ENCODE peak calls at places on chromosomes 6 and 20, in eight cellular contexts. R is cardiac fibroblast; Y is stimulated activated CD4-positive, alpha-beta T cell treated with anti-CD3 and anti-CD28 coated beads, Interleukin-4, amount 100 ng/mL, for 24 hours; Q is CD8-positive, alpha-beta T cell; C is neural progenitor cell; A is midbrain; K is GDM1; O is neural crest cell. Z is an unnamed sample.
A peak's percentile ranks its signal among the peaks of the same experiment; 100 is the strongest.

GRCh38 chr6:7004581-7005297 is 103.0 kb upstream of the RREB1 start:
- DNase-seq in R (peak; percentile 33), Y (no peak), Q (no peak), C (no peak), A (no peak), K (no peak), O (no peak), Z (no peak)

GRCh38 chr6:101392561-101393230 is 812 bp upstream of the GRIK2 start:
- DNase-seq in R (no peak), Y (no peak), Q (no peak), C (no peak), A (no peak), K (no peak), O (no peak), Z (no peak)

GRCh38 chr6:140201787-140202458 is 827.5 kb upstream of the CITED2 start:
- DNase-seq in R (peak; percentile 9), Y (no peak), Q (no peak), C (no peak), A (no peak), K (no peak), O (no peak), Z (no peak)

GRCh38 chr6:109769213-109769612 is 78.1 kb downstream of the FIG4 start:
- DNase-seq in R (no peak), Y (no peak), Q (no peak), C (no peak), A (no peak), K (no peak), O (no peak), Z (no peak)

GRCh38 chr6:13406781-13407180 is 78.4 kb upstream of the TBC1D7 start:
- DNase-seq in R (peak; percentile 60), Y (no peak), Q (no peak), C (no peak), A (peak; percentile 50), K (no peak), O (no peak), Z (no peak)

GRCh38 chr20:10758446-10758845 is 84.6 kb upstream of the JAG1 start:
- DNase-seq in R (peak; percentile 73), Y (no peak), Q (no peak), C (no peak), A (no peak), K (no peak), O (no peak), Z (peak; percentile 66)

GRCh38 chr6:156617376-156617775 is 159.8 kb upstream of the ARID1B start:
- DNase-seq in R (peak; percentile 39), Y (no peak), Q (no peak), C (no peak), A (no peak), K (no peak), O (no peak), Z (peak; percentile 24)

GRCh38 chr6:75116946-75117345 is 88.9 kb downstream of the COL12A1 start:
- DNase-seq in R (peak; percentile 55), Y (no peak), Q (no peak), C (no peak), A (no peak), K (no peak), O (no peak), Z (no peak)

GRCh38 chr6:13229205-13230085 is 98.9 kb downstream of the TBC1D7 start:
- DNase-seq in R (peak; percentile 31), Y (no peak), Q (peak; percentile 55), C (peak; percentile 22), A (no peak), K (no peak), O (no peak), Z (no peak)

GRCh38 chr6:44471271-44471981 is 83.9 kb downstream of the CDC5L start:
- DNase-seq in R (no peak), Y (no peak), Q (peak; percentile 43), C (no peak), A (no peak), K (no peak), O (no peak), Z (no peak)

GRCh38 chr6:149864578-149865535 is 698 bp upstream of the LRP11 start:
- DNase-seq in R (peak; percentile 85), Y (peak; percentile 27), Q (peak; percentile 51), C (peak; percentile 60), A (peak; percentile 70), K (peak; percentile 17), O (peak; percentile 20), Z (peak; percentile 84)

GRCh38 chr20:363319-364078 is 16.6 kb downstream of the NRSN2 start:
- DNase-seq in R (no peak), Y (no peak), Q (no peak), C (no peak), A (no peak), K (no peak), O (no peak), Z (peak; percentile 26)

GRCh38 chr20:37343212-37343993 is 2.5 kb upstream of the SRC start:
- DNase-seq in R (no peak), Y (no peak), Q (no peak), C (no peak), A (no peak), K (no peak), O (no peak), Z (no peak)

GRCh38 chr6:24951831-24952299 is 16.1 kb upstream of the RIPOR2 start:
- DNase-seq in R (no peak), Y (no peak), Q (peak; percentile 73), C (no peak), A (no peak), K (peak; percentile 72), O (no peak), Z (no peak)

GRCh38 chr6:217048-217659 is 75.1 kb upstream of the DUSP22 start:
- DNase-seq in R (no peak), Y (peak; percentile 33), Q (no peak), C (peak; percentile 54), A (no peak), K (no peak), O (peak; percentile 32), Z (peak; percentile 40)

GRCh38 chr6:82072771-82073170 is 174.8 kb downstream of the IBTK start:
- DNase-seq in R (peak; percentile 66), Y (no peak), Q (no peak), C (no peak), A (no peak), K (no peak), O (no peak), Z (no peak)

GRCh38 chr20:42179768-42180167 is 561.6 kb upstream of the CHD6 start:
- DNase-seq in R (peak; percentile 18), Y (no peak), Q (no peak), C (peak; percentile 64), A (no peak), K (no peak), O (peak; percentile 40), Z (no peak)

GRCh38 chr6:72271531-72271930 is 350.3 kb upstream of the KCNQ5 start:
- DNase-seq in R (no peak), Y (no peak), Q (no peak), C (no peak), A (no peak), K (no peak), O (no peak), Z (no peak)

GRCh38 chr20:4130404-4131189 is 115.2 kb upstream of the RNF24 start:
- DNase-seq in R (peak; percentile 76), Y (peak; percentile 54), Q (no peak), C (no peak), A (no peak), K (no peak), O (no peak), Z (peak; percentile 64)

GRCh38 chr6:87350516-87350915 is 5.9 kb downstream of the C6orf163 start:
- DNase-seq in R (peak; percentile 44), Y (no peak), Q (no peak), C (no peak), A (no peak), K (no peak), O (no peak), Z (no peak)

GRCh38 chr20:7392551-7392950 is 547.7 kb downstream of the HAO1 start:
- DNase-seq in R (peak; percentile 45), Y (no peak), Q (no peak), C (no peak), A (no peak), K (no peak), O (no peak), Z (peak; percentile 75)

GRCh38 chr6:48233063-48233462 is 122.1 kb upstream of the PTCHD4 start:
- DNase-seq in R (no peak), Y (no peak), Q (no peak), C (no peak), A (no peak), K (no peak), O (no peak), Z (no peak)

GRCh38 chr6:17714879-17715860 is 8.4 kb upstream of the NUP153 start:
- DNase-seq in R (peak; percentile 93), Y (peak; percentile 48), Q (no peak), C (no peak), A (no peak), K (no peak), O (no peak), Z (peak; percentile 85)

GRCh38 chr6:93079061-93079460 is 340.3 kb downstream of the EPHA7 start:
- DNase-seq in R (no peak), Y (no peak), Q (no peak), C (no peak), A (no peak), K (no peak), O (no peak), Z (no peak)

GRCh38 chr20:57526067-57526884 is 1.3 kb upstream of the CTCFL start:
- DNase-seq in R (no peak), Y (no peak), Q (no peak), C (peak; percentile 28), A (no peak), K (no peak), O (no peak), Z (peak; percentile 15)

GRCh38 chr6:89034586-89035251 is 45.8 kb upstream of the PNRC1 start:
- DNase-seq in R (peak; percentile 97), Y (no peak), Q (no peak), C (peak; percentile 20), A (peak; percentile 23), K (no peak), O (no peak), Z (no peak)

GRCh38 chr6:166202321-166202733 is 34.7 kb upstream of the TBXT start:
- DNase-seq in R (no peak), Y (no peak), Q (no peak), C (no peak), A (no peak), K (no peak), O (no peak), Z (no peak)

GRCh38 chr6:35258858-35259193 is 709 bp upstream of the ZNF76 start:
- DNase-seq in R (no peak), Y (no peak), Q (no peak), C (no peak), A (peak; percentile 35), K (no peak), O (peak; percentile 41), Z (peak; percentile 69)

GRCh38 chr20:23920408-23920780 is 40.8 kb upstream of the CST5 start:
- DNase-seq in R (no peak), Y (no peak), Q (no peak), C (no peak), A (no peak), K (no peak), O (no peak), Z (no peak)

GRCh38 chr6:2938632-2939083 is 32.7 kb downstream of the SERPINB6 start:
- DNase-seq in R (peak; percentile 43), Y (no peak), Q (no peak), C (no peak), A (no peak), K (no peak), O (no peak), Z (no peak)

GRCh38 chr6:42774201-42774600 is 7.7 kb upstream of the BICRAL start:
- DNase-seq in R (no peak), Y (peak; percentile 40), Q (no peak), C (no peak), A (no peak), K (no peak), O (no peak), Z (no peak)

GRCh38 chr20:47352332-47353223 is 3.9 kb downstream of the ZMYND8 start:
- DNase-seq in R (peak; percentile 67), Y (no peak), Q (no peak), C (peak; percentile 69), A (peak; percentile 81), K (no peak), O (no peak), Z (peak; percentile 76)

GRCh38 chr6:90896165-90896549 is 309.3 kb upstream of the MAP3K7 start:
- DNase-seq in R (no peak), Y (no peak), Q (no peak), C (peak; percentile 31), A (no peak), K (no peak), O (no peak), Z (no peak)

GRCh38 chr6:112881027-112881426 is 533.9 kb downstream of the RFPL4B start:
- DNase-seq in R (peak; percentile 71), Y (no peak), Q (no peak), C (peak; percentile 32), A (no peak), K (no peak), O (no peak), Z (no peak)